ENCODE peak calls at places on chromosomes 13 and 19, in four cellular contexts. H, T, Y and R are unnamed samples.

GRCh38 chr13:93066187-93066586 is 160.4 kb upstream of the GPC6 start:
- DNase-seq in H (no peak), T (no peak), Y (no peak), R (no peak)

GRCh38 chr19:33624586-33625153 is 2.9 kb downstream of the CHST8 start:
- DNase-seq in H (no peak), T (no peak), Y (no peak), R (no peak)

GRCh38 chr19:4075373-4075772 is 8.7 kb upstream of the ZBTB7A start:
- DNase-seq in H (no peak), T (no peak), Y (no peak), R (no peak)

GRCh38 chr19:7069904-7070226 is 362 bp downstream of the ZNF557 start:
- DNase-seq in H (peak), T (no peak), Y (no peak), R (no peak)

GRCh38 chr19:58229255-58229639 is 533 bp downstream of the ZNF544 start:
- DNase-seq in H (peak), T (no peak), Y (peak), R (peak)

GRCh38 chr19:56987184-56987583 is 132.6 kb upstream of the USP29 start:
- DNase-seq in H (no peak), T (no peak), Y (no peak), R (no peak)

GRCh38 chr19:35240322-35240721 is 8.5 kb upstream of the LSR start:
- DNase-seq in H (no peak), T (peak), Y (no peak), R (no peak)

GRCh38 chr13:26816876-26817275 is 56.3 kb upstream of the GPR12 start:
- DNase-seq in H (no peak), T (no peak), Y (no peak), R (no peak)

GRCh38 chr13:65943711-65944110 is 1286.4 kb downstream of the PCDH9 start:
- DNase-seq in H (no peak), T (no peak), Y (no peak), R (no peak)

GRCh38 chr19:1450735-1451669 is 1.1 kb downstream of the APC2 start:
- DNase-seq in H (no peak), T (no peak), Y (no peak), R (no peak)

GRCh38 chr19:58330458-58330857 is 3.7 kb downstream of the ZSCAN22 start:
- DNase-seq in H (peak), T (no peak), Y (no peak), R (peak)

GRCh38 chr19:17389957-17390664 is 3.9 kb downstream of the CCDC194 start:
- DNase-seq in H (no peak), T (no peak), Y (no peak), R (peak)

GRCh38 chr19:42279148-42279901 is 10.3 kb downstream of the CIC start:
- DNase-seq in H (no peak), T (no peak), Y (no peak), R (no peak)

GRCh38 chr13:35514166-35514565 is 37.7 kb upstream of the MAB21L1 start:
- DNase-seq in H (no peak), T (no peak), Y (no peak), R (no peak)
- TF ChIP-seq CHD4 in H (no peak), T (no peak), Y (no peak), R (no peak)

GRCh38 chr13:112057434-112057735 is 9.6 kb upstream of the SOX1 start:
- DNase-seq in H (no peak), T (no peak), Y (no peak), R (no peak)

GRCh38 chr13:112055417-112056206 is 11.3 kb upstream of the SOX1 start:
- DNase-seq in H (no peak), T (no peak), Y (no peak), R (no peak)

GRCh38 chr13:112057736-112058518 is 9.0 kb upstream of the SOX1 start:
- DNase-seq in H (no peak), T (no peak), Y (no peak), R (peak)

GRCh38 chr13:112056284-112056727 is 10.6 kb upstream of the SOX1 start:
- DNase-seq in H (no peak), T (no peak), Y (no peak), R (no peak)

GRCh38 chr13:112056739-112057433 is 10.1 kb upstream of the SOX1 start:
- DNase-seq in H (no peak), T (no peak), Y (no peak), R (no peak)
- TF ChIP-seq CHD4 in H (no peak), T (no peak), Y (no peak), R (no peak)

GRCh38 chr13:113145911-113146598 is 12.4 kb upstream of the PROZ start:
- DNase-seq in H (no peak), T (no peak), Y (no peak), R (no peak)

GRCh38 chr13:113143466-113144254 is 14.8 kb upstream of the PROZ start:
- DNase-seq in H (no peak), T (no peak), Y (no peak), R (no peak)

GRCh38 chr13:113142876-113143275 is 15.6 kb upstream of the PROZ start:
- DNase-seq in H (no peak), T (no peak), Y (no peak), R (no peak)

GRCh38 chr13:113145496-113145895 is 13.0 kb upstream of the PROZ start:
- DNase-seq in H (no peak), T (no peak), Y (no peak), R (no peak)

DNA sequence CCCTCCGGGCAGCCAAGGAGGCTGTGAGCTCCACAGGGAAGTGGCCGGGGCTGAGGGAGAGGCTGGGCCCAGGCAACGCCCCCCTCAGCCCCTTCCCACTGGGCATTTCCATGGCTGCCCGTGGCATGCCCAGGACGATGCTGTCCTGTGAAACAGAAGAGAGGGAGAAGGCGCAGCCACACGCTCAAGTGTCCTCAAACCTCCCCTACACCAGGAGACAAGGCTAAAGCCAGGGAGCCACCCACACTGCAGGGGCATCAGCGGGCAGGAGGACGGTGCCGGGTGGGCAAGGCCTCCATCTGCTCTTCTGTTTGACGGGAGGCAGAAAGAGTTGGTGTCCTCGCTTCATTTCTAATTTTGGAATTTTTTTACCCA is 14.2 kb upstream of the PROZ start:
- DNase-seq in H (no peak), T (no peak), Y (no peak), R (no peak)
- TF ChIP-seq CHD4 in H (no peak), T (no peak), Y (no peak), R (no peak)

GRCh38 chr13:40615619-40616018 is 50.8 kb downstream of the FOXO1 start:
- DNase-seq in H (no peak), T (no peak), Y (no peak), R (no peak)
- TF ChIP-seq CHD4 in H (no peak), T (no peak), Y (no peak), R (no peak)

GRCh38 chr19:50328257-50329145 is 676 bp downstream of the KCNC3 start:
- DNase-seq in H (no peak), T (no peak), Y (no peak), R (peak)
- TF ChIP-seq CHD4 in H (no peak), T (no peak), Y (no peak), R (no peak)

DNA sequence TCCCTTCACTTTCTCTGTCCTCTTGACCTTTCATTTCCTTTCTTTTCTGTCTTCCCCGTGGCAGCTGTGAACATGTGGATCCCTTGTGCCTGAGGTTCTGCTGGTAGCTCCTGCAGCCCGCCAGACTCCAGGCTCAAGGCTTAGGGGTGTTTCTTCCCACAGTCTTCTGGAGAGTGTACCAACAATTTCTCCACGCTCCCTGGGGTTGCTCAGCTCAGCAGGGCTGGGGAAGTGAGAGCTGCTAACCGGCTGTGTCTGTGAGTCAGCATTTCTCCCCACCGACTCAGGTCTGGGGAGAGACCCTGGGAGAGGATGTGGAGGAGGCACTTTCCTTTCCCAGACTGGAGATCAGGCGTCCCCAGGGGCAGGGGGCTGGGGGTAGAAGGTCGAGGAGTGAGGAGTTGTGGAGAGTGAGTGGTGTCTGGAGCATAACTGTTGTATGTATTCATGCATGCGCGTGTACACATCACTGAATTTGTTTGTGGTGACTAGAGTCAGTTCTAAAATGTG is 193.6 kb downstream of the KCNRG start:
- DNase-seq in H (peak), T (no peak), Y (peak), R (peak)
- TF ChIP-seq CHD4 in H (no peak), T (no peak), Y (no peak), R (no peak)